ENCODE peak calls at places on chromosomes 12 and 14, in ten cellular contexts. One of them, this sample, is unnamed.

GRCh38 chr12:8709124-8709830 is 11.5 kb downstream of the RIMKLB start:
- ATAC-seq in stimulated activated naive CD8-positive, alpha-beta T cell treated with anti-CD3 and anti-CD28 coated beads, Interleukin-15, amount 100 ng/mL, for 72 hours: no peak
- ATAC-seq in right cardiac atrium: peak; percentile 92
- ATAC-seq in A549: no peak
- ATAC-seq in right lobe of liver: peak; percentile 83
- ATAC-seq in natural killer cell treated with Interleukin-12 subunit alpha and Interleukin-12 subunit beta and Interleukin-15 and Interleukin-18, amount 100 ng/mL, for 72 hours: peak; percentile 41
- ATAC-seq in left ventricle myocardium superior: peak; percentile 81
- ATAC-seq in activated naive CD8-positive, alpha-beta T cell treated with anti-CD3 and anti-CD28 coated beads, Interleukin-2, amount 10 ng/mL, durations not matched to agents 7 days and 5 days: no peak
- ATAC-seq in SK-N-SH treated with all-trans-retinoic acid at 6 μM for 48 hours: peak; percentile 42
- ATAC-seq in psoas muscle: peak; percentile 84
- ATAC-seq in this sample: no peak

GRCh38 chr12:124233041-124233836 is 61.7 kb upstream of the RFLNA start:
- ATAC-seq in stimulated activated naive CD8-positive, alpha-beta T cell treated with anti-CD3 and anti-CD28 coated beads, Interleukin-15, amount 100 ng/mL, for 72 hours: no peak
- ATAC-seq in right cardiac atrium: peak; percentile 90
- ATAC-seq in A549: no peak
- ATAC-seq in right lobe of liver: no peak
- ATAC-seq in natural killer cell treated with Interleukin-12 subunit alpha and Interleukin-12 subunit beta and Interleukin-15 and Interleukin-18, amount 100 ng/mL, for 72 hours: no peak
- ATAC-seq in left ventricle myocardium superior: no peak
- ATAC-seq in activated naive CD8-positive, alpha-beta T cell treated with anti-CD3 and anti-CD28 coated beads, Interleukin-2, amount 10 ng/mL, durations not matched to agents 7 days and 5 days: no peak
- ATAC-seq in SK-N-SH treated with all-trans-retinoic acid at 6 μM for 48 hours: peak; percentile 36
- ATAC-seq in psoas muscle: no peak
- ATAC-seq in this sample: no peak

GRCh38 chr14:93892923-93893549 is 34.1 kb upstream of the FAM181A start:
- ATAC-seq in stimulated activated naive CD8-positive, alpha-beta T cell treated with anti-CD3 and anti-CD28 coated beads, Interleukin-15, amount 100 ng/mL, for 72 hours: peak; percentile 63
- ATAC-seq in right cardiac atrium: peak; percentile 60
- ATAC-seq in A549: peak; percentile 89
- ATAC-seq in right lobe of liver: peak; percentile 86
- ATAC-seq in natural killer cell treated with Interleukin-12 subunit alpha and Interleukin-12 subunit beta and Interleukin-15 and Interleukin-18, amount 100 ng/mL, for 72 hours: no peak
- ATAC-seq in left ventricle myocardium superior: peak; percentile 81
- ATAC-seq in activated naive CD8-positive, alpha-beta T cell treated with anti-CD3 and anti-CD28 coated beads, Interleukin-2, amount 10 ng/mL, durations not matched to agents 7 days and 5 days: peak; percentile 85
- ATAC-seq in SK-N-SH treated with all-trans-retinoic acid at 6 μM for 48 hours: peak; percentile 91
- ATAC-seq in psoas muscle: peak; percentile 83
- ATAC-seq in this sample: peak; percentile 48

GRCh38 chr12:3273409-3273853 is 196.3 kb downstream of the TSPAN9 start:
- ATAC-seq in stimulated activated naive CD8-positive, alpha-beta T cell treated with anti-CD3 and anti-CD28 coated beads, Interleukin-15, amount 100 ng/mL, for 72 hours: no peak
- ATAC-seq in right cardiac atrium: peak; percentile 65
- ATAC-seq in A549: peak; percentile 47
- ATAC-seq in right lobe of liver: peak; percentile 16
- ATAC-seq in natural killer cell treated with Interleukin-12 subunit alpha and Interleukin-12 subunit beta and Interleukin-15 and Interleukin-18, amount 100 ng/mL, for 72 hours: no peak
- ATAC-seq in left ventricle myocardium superior: peak; percentile 56
- ATAC-seq in activated naive CD8-positive, alpha-beta T cell treated with anti-CD3 and anti-CD28 coated beads, Interleukin-2, amount 10 ng/mL, durations not matched to agents 7 days and 5 days: no peak
- ATAC-seq in SK-N-SH treated with all-trans-retinoic acid at 6 μM for 48 hours: no peak
- ATAC-seq in psoas muscle: no peak
- ATAC-seq in this sample: no peak

GRCh38 chr12:130787445-130788410 is 51.3 kb downstream of the STX2 start:
- ATAC-seq in stimulated activated naive CD8-positive, alpha-beta T cell treated with anti-CD3 and anti-CD28 coated beads, Interleukin-15, amount 100 ng/mL, for 72 hours: no peak
- ATAC-seq in right cardiac atrium: peak; percentile 11
- ATAC-seq in A549: peak; percentile 23
- ATAC-seq in right lobe of liver: no peak
- ATAC-seq in natural killer cell treated with Interleukin-12 subunit alpha and Interleukin-12 subunit beta and Interleukin-15 and Interleukin-18, amount 100 ng/mL, for 72 hours: no peak
- ATAC-seq in left ventricle myocardium superior: no peak
- ATAC-seq in activated naive CD8-positive, alpha-beta T cell treated with anti-CD3 and anti-CD28 coated beads, Interleukin-2, amount 10 ng/mL, durations not matched to agents 7 days and 5 days: no peak
- ATAC-seq in SK-N-SH treated with all-trans-retinoic acid at 6 μM for 48 hours: no peak
- ATAC-seq in psoas muscle: no peak
- ATAC-seq in this sample: no peak

GRCh38 chr14:88030079-88030478 is 25.1 kb downstream of the GPR65 start:
- ATAC-seq in stimulated activated naive CD8-positive, alpha-beta T cell treated with anti-CD3 and anti-CD28 coated beads, Interleukin-15, amount 100 ng/mL, for 72 hours: peak; percentile 44
- ATAC-seq in right cardiac atrium: no peak
- ATAC-seq in A549: no peak
- ATAC-seq in right lobe of liver: no peak
- ATAC-seq in natural killer cell treated with Interleukin-12 subunit alpha and Interleukin-12 subunit beta and Interleukin-15 and Interleukin-18, amount 100 ng/mL, for 72 hours: peak; percentile 32
- ATAC-seq in left ventricle myocardium superior: no peak
- ATAC-seq in activated naive CD8-positive, alpha-beta T cell treated with anti-CD3 and anti-CD28 coated beads, Interleukin-2, amount 10 ng/mL, durations not matched to agents 7 days and 5 days: peak; percentile 67
- ATAC-seq in SK-N-SH treated with all-trans-retinoic acid at 6 μM for 48 hours: no peak
- ATAC-seq in psoas muscle: no peak
- ATAC-seq in this sample: peak; percentile 2

GRCh38 chr12:23055004-23055403 is 430.0 kb downstream of the ETNK1 start:
- ATAC-seq in stimulated activated naive CD8-positive, alpha-beta T cell treated with anti-CD3 and anti-CD28 coated beads, Interleukin-15, amount 100 ng/mL, for 72 hours: no peak
- ATAC-seq in right cardiac atrium: peak; percentile 46
- ATAC-seq in A549: peak; percentile 56
- ATAC-seq in right lobe of liver: peak; percentile 85
- ATAC-seq in natural killer cell treated with Interleukin-12 subunit alpha and Interleukin-12 subunit beta and Interleukin-15 and Interleukin-18, amount 100 ng/mL, for 72 hours: no peak
- ATAC-seq in left ventricle myocardium superior: no peak
- ATAC-seq in activated naive CD8-positive, alpha-beta T cell treated with anti-CD3 and anti-CD28 coated beads, Interleukin-2, amount 10 ng/mL, durations not matched to agents 7 days and 5 days: no peak
- ATAC-seq in SK-N-SH treated with all-trans-retinoic acid at 6 μM for 48 hours: no peak
- ATAC-seq in psoas muscle: no peak
- ATAC-seq in this sample: no peak

GRCh38 chr14:70942342-70942706 is 35.1 kb downstream of the PCNX1 start:
- ATAC-seq in stimulated activated naive CD8-positive, alpha-beta T cell treated with anti-CD3 and anti-CD28 coated beads, Interleukin-15, amount 100 ng/mL, for 72 hours: no peak
- ATAC-seq in right cardiac atrium: no peak
- ATAC-seq in A549: no peak
- ATAC-seq in right lobe of liver: no peak
- ATAC-seq in natural killer cell treated with Interleukin-12 subunit alpha and Interleukin-12 subunit beta and Interleukin-15 and Interleukin-18, amount 100 ng/mL, for 72 hours: no peak
- ATAC-seq in left ventricle myocardium superior: no peak
- ATAC-seq in activated naive CD8-positive, alpha-beta T cell treated with anti-CD3 and anti-CD28 coated beads, Interleukin-2, amount 10 ng/mL, durations not matched to agents 7 days and 5 days: no peak
- ATAC-seq in SK-N-SH treated with all-trans-retinoic acid at 6 μM for 48 hours: no peak
- ATAC-seq in psoas muscle: no peak
- ATAC-seq in this sample: peak; percentile 73

GRCh38 chr12:131443019-131444000 is 267.6 kb upstream of the SFSWAP start:
- ATAC-seq in stimulated activated naive CD8-positive, alpha-beta T cell treated with anti-CD3 and anti-CD28 coated beads, Interleukin-15, amount 100 ng/mL, for 72 hours: no peak
- ATAC-seq in right cardiac atrium: peak; percentile 39
- ATAC-seq in A549: no peak
- ATAC-seq in right lobe of liver: no peak
- ATAC-seq in natural killer cell treated with Interleukin-12 subunit alpha and Interleukin-12 subunit beta and Interleukin-15 and Interleukin-18, amount 100 ng/mL, for 72 hours: no peak
- ATAC-seq in left ventricle myocardium superior: no peak
- ATAC-seq in activated naive CD8-positive, alpha-beta T cell treated with anti-CD3 and anti-CD28 coated beads, Interleukin-2, amount 10 ng/mL, durations not matched to agents 7 days and 5 days: no peak
- ATAC-seq in SK-N-SH treated with all-trans-retinoic acid at 6 μM for 48 hours: no peak
- ATAC-seq in psoas muscle: no peak
- ATAC-seq in this sample: no peak

GRCh38 chr12:110733089-110733715 is 9.5 kb downstream of the PPP1CC start:
- ATAC-seq in stimulated activated naive CD8-positive, alpha-beta T cell treated with anti-CD3 and anti-CD28 coated beads, Interleukin-15, amount 100 ng/mL, for 72 hours: no peak
- ATAC-seq in right cardiac atrium: peak; percentile 20
- ATAC-seq in A549: no peak
- ATAC-seq in right lobe of liver: peak; percentile 83
- ATAC-seq in natural killer cell treated with Interleukin-12 subunit alpha and Interleukin-12 subunit beta and Interleukin-15 and Interleukin-18, amount 100 ng/mL, for 72 hours: no peak
- ATAC-seq in left ventricle myocardium superior: peak; percentile 18
- ATAC-seq in activated naive CD8-positive, alpha-beta T cell treated with anti-CD3 and anti-CD28 coated beads, Interleukin-2, amount 10 ng/mL, durations not matched to agents 7 days and 5 days: no peak
- ATAC-seq in SK-N-SH treated with all-trans-retinoic acid at 6 μM for 48 hours: peak; percentile 66
- ATAC-seq in psoas muscle: no peak
- ATAC-seq in this sample: no peak

GRCh38 chr14:103073876-103074698 is 9.9 kb upstream of the LBHD2 start:
- ATAC-seq in stimulated activated naive CD8-positive, alpha-beta T cell treated with anti-CD3 and anti-CD28 coated beads, Interleukin-15, amount 100 ng/mL, for 72 hours: no peak
- ATAC-seq in right cardiac atrium: peak; percentile 40
- ATAC-seq in A549: peak; percentile 5
- ATAC-seq in right lobe of liver: no peak
- ATAC-seq in natural killer cell treated with Interleukin-12 subunit alpha and Interleukin-12 subunit beta and Interleukin-15 and Interleukin-18, amount 100 ng/mL, for 72 hours: no peak
- ATAC-seq in left ventricle myocardium superior: peak; percentile 12
- ATAC-seq in activated naive CD8-positive, alpha-beta T cell treated with anti-CD3 and anti-CD28 coated beads, Interleukin-2, amount 10 ng/mL, durations not matched to agents 7 days and 5 days: no peak
- ATAC-seq in SK-N-SH treated with all-trans-retinoic acid at 6 μM for 48 hours: no peak
- ATAC-seq in psoas muscle: no peak
- ATAC-seq in this sample: no peak

GRCh38 chr12:49909826-49910225 is 6.1 kb upstream of the FAIM2 start:
- ATAC-seq in stimulated activated naive CD8-positive, alpha-beta T cell treated with anti-CD3 and anti-CD28 coated beads, Interleukin-15, amount 100 ng/mL, for 72 hours: no peak
- ATAC-seq in right cardiac atrium: no peak
- ATAC-seq in A549: no peak
- ATAC-seq in right lobe of liver: no peak
- ATAC-seq in natural killer cell treated with Interleukin-12 subunit alpha and Interleukin-12 subunit beta and Interleukin-15 and Interleukin-18, amount 100 ng/mL, for 72 hours: no peak
- ATAC-seq in left ventricle myocardium superior: no peak
- ATAC-seq in activated naive CD8-positive, alpha-beta T cell treated with anti-CD3 and anti-CD28 coated beads, Interleukin-2, amount 10 ng/mL, durations not matched to agents 7 days and 5 days: no peak
- ATAC-seq in SK-N-SH treated with all-trans-retinoic acid at 6 μM for 48 hours: peak; percentile 50
- ATAC-seq in psoas muscle: no peak
- ATAC-seq in this sample: no peak

GRCh38 chr12:122837306-122838265 is 2.3 kb downstream of the HIP1R start:
- ATAC-seq in stimulated activated naive CD8-positive, alpha-beta T cell treated with anti-CD3 and anti-CD28 coated beads, Interleukin-15, amount 100 ng/mL, for 72 hours: no peak
- ATAC-seq in right cardiac atrium: no peak
- ATAC-seq in A549: no peak
- ATAC-seq in right lobe of liver: peak; percentile 27
- ATAC-seq in natural killer cell treated with Interleukin-12 subunit alpha and Interleukin-12 subunit beta and Interleukin-15 and Interleukin-18, amount 100 ng/mL, for 72 hours: no peak
- ATAC-seq in left ventricle myocardium superior: no peak
- ATAC-seq in activated naive CD8-positive, alpha-beta T cell treated with anti-CD3 and anti-CD28 coated beads, Interleukin-2, amount 10 ng/mL, durations not matched to agents 7 days and 5 days: no peak
- ATAC-seq in SK-N-SH treated with all-trans-retinoic acid at 6 μM for 48 hours: no peak
- ATAC-seq in psoas muscle: no peak
- ATAC-seq in this sample: no peak

GRCh38 chr12:95204141-95204866 is 13.0 kb downstream of the FGD6 start:
- ATAC-seq in stimulated activated naive CD8-positive, alpha-beta T cell treated with anti-CD3 and anti-CD28 coated beads, Interleukin-15, amount 100 ng/mL, for 72 hours: no peak
- ATAC-seq in right cardiac atrium: peak; percentile 61
- ATAC-seq in A549: peak; percentile 93
- ATAC-seq in right lobe of liver: peak; percentile 38
- ATAC-seq in natural killer cell treated with Interleukin-12 subunit alpha and Interleukin-12 subunit beta and Interleukin-15 and Interleukin-18, amount 100 ng/mL, for 72 hours: no peak
- ATAC-seq in left ventricle myocardium superior: peak; percentile 64
- ATAC-seq in activated naive CD8-positive, alpha-beta T cell treated with anti-CD3 and anti-CD28 coated beads, Interleukin-2, amount 10 ng/mL, durations not matched to agents 7 days and 5 days: no peak
- ATAC-seq in SK-N-SH treated with all-trans-retinoic acid at 6 μM for 48 hours: peak; percentile 81
- ATAC-seq in psoas muscle: no peak
- ATAC-seq in this sample: peak; percentile 59

GRCh38 chr14:62066304-62066703 is 304.1 kb downstream of the SNAPC1 start:
- ATAC-seq in stimulated activated naive CD8-positive, alpha-beta T cell treated with anti-CD3 and anti-CD28 coated beads, Interleukin-15, amount 100 ng/mL, for 72 hours: no peak
- ATAC-seq in right cardiac atrium: no peak
- ATAC-seq in A549: no peak
- ATAC-seq in right lobe of liver: no peak
- ATAC-seq in natural killer cell treated with Interleukin-12 subunit alpha and Interleukin-12 subunit beta and Interleukin-15 and Interleukin-18, amount 100 ng/mL, for 72 hours: no peak
- ATAC-seq in left ventricle myocardium superior: no peak
- ATAC-seq in activated naive CD8-positive, alpha-beta T cell treated with anti-CD3 and anti-CD28 coated beads, Interleukin-2, amount 10 ng/mL, durations not matched to agents 7 days and 5 days: no peak
- ATAC-seq in SK-N-SH treated with all-trans-retinoic acid at 6 μM for 48 hours: no peak
- ATAC-seq in psoas muscle: no peak
- ATAC-seq in this sample: no peak

GRCh38 chr12:10540776-10541205 is 35.1 kb downstream of the EIF2S3B start:
- ATAC-seq in stimulated activated naive CD8-positive, alpha-beta T cell treated with anti-CD3 and anti-CD28 coated beads, Interleukin-15, amount 100 ng/mL, for 72 hours: peak; percentile 96
- ATAC-seq in right cardiac atrium: no peak
- ATAC-seq in A549: no peak
- ATAC-seq in right lobe of liver: no peak
- ATAC-seq in natural killer cell treated with Interleukin-12 subunit alpha and Interleukin-12 subunit beta and Interleukin-15 and Interleukin-18, amount 100 ng/mL, for 72 hours: peak; percentile 96
- ATAC-seq in left ventricle myocardium superior: no peak
- ATAC-seq in activated naive CD8-positive, alpha-beta T cell treated with anti-CD3 and anti-CD28 coated beads, Interleukin-2, amount 10 ng/mL, durations not matched to agents 7 days and 5 days: peak; percentile 45
- ATAC-seq in SK-N-SH treated with all-trans-retinoic acid at 6 μM for 48 hours: no peak
- ATAC-seq in psoas muscle: no peak
- ATAC-seq in this sample: peak; percentile 94

GRCh38 chr12:21677622-21678277 is 20.1 kb upstream of the LDHB start:
- ATAC-seq in stimulated activated naive CD8-positive, alpha-beta T cell treated with anti-CD3 and anti-CD28 coated beads, Interleukin-15, amount 100 ng/mL, for 72 hours: peak; percentile 38
- ATAC-seq in right cardiac atrium: no peak
- ATAC-seq in A549: no peak
- ATAC-seq in right lobe of liver: no peak
- ATAC-seq in natural killer cell treated with Interleukin-12 subunit alpha and Interleukin-12 subunit beta and Interleukin-15 and Interleukin-18, amount 100 ng/mL, for 72 hours: no peak
- ATAC-seq in left ventricle myocardium superior: no peak
- ATAC-seq in activated naive CD8-positive, alpha-beta T cell treated with anti-CD3 and anti-CD28 coated beads, Interleukin-2, amount 10 ng/mL, durations not matched to agents 7 days and 5 days: no peak
- ATAC-seq in SK-N-SH treated with all-trans-retinoic acid at 6 μM for 48 hours: no peak
- ATAC-seq in psoas muscle: no peak
- ATAC-seq in this sample: peak; percentile 37

GRCh38 chr12:2003676-2004112 is 563 bp downstream of the DCP1B start:
- ATAC-seq in stimulated activated naive CD8-positive, alpha-beta T cell treated with anti-CD3 and anti-CD28 coated beads, Interleukin-15, amount 100 ng/mL, for 72 hours: peak; percentile 21
- ATAC-seq in right cardiac atrium: peak; percentile 53
- ATAC-seq in A549: peak; percentile 64
- ATAC-seq in right lobe of liver: peak; percentile 37
- ATAC-seq in natural killer cell treated with Interleukin-12 subunit alpha and Interleukin-12 subunit beta and Interleukin-15 and Interleukin-18, amount 100 ng/mL, for 72 hours: peak; percentile 52
- ATAC-seq in left ventricle myocardium superior: peak; percentile 44
- ATAC-seq in activated naive CD8-positive, alpha-beta T cell treated with anti-CD3 and anti-CD28 coated beads, Interleukin-2, amount 10 ng/mL, durations not matched to agents 7 days and 5 days: peak; percentile 15
- ATAC-seq in SK-N-SH treated with all-trans-retinoic acid at 6 μM for 48 hours: peak; percentile 65
- ATAC-seq in psoas muscle: peak; percentile 46
- ATAC-seq in this sample: peak; percentile 30

GRCh38 chr12:107557026-107557425 is 128.6 kb upstream of the PWP1 start:
- ATAC-seq in stimulated activated naive CD8-positive, alpha-beta T cell treated with anti-CD3 and anti-CD28 coated beads, Interleukin-15, amount 100 ng/mL, for 72 hours: no peak
- ATAC-seq in right cardiac atrium: no peak
- ATAC-seq in A549: no peak
- ATAC-seq in right lobe of liver: no peak
- ATAC-seq in natural killer cell treated with Interleukin-12 subunit alpha and Interleukin-12 subunit beta and Interleukin-15 and Interleukin-18, amount 100 ng/mL, for 72 hours: no peak
- ATAC-seq in left ventricle myocardium superior: no peak
- ATAC-seq in activated naive CD8-positive, alpha-beta T cell treated with anti-CD3 and anti-CD28 coated beads, Interleukin-2, amount 10 ng/mL, durations not matched to agents 7 days and 5 days: no peak
- ATAC-seq in SK-N-SH treated with all-trans-retinoic acid at 6 μM for 48 hours: no peak
- ATAC-seq in psoas muscle: no peak
- ATAC-seq in this sample: no peak

GRCh38 chr12:11703378-11703777 is 53.9 kb downstream of the ETV6 start:
- ATAC-seq in stimulated activated naive CD8-positive, alpha-beta T cell treated with anti-CD3 and anti-CD28 coated beads, Interleukin-15, amount 100 ng/mL, for 72 hours: peak; percentile 33
- ATAC-seq in right cardiac atrium: no peak
- ATAC-seq in A549: no peak
- ATAC-seq in right lobe of liver: no peak
- ATAC-seq in natural killer cell treated with Interleukin-12 subunit alpha and Interleukin-12 subunit beta and Interleukin-15 and Interleukin-18, amount 100 ng/mL, for 72 hours: no peak
- ATAC-seq in left ventricle myocardium superior: no peak
- ATAC-seq in activated naive CD8-positive, alpha-beta T cell treated with anti-CD3 and anti-CD28 coated beads, Interleukin-2, amount 10 ng/mL, durations not matched to agents 7 days and 5 days: no peak
- ATAC-seq in SK-N-SH treated with all-trans-retinoic acid at 6 μM for 48 hours: no peak
- ATAC-seq in psoas muscle: no peak
- ATAC-seq in this sample: peak; percentile 25

GRCh38 chr12:83641789-83642188 is 955.1 kb downstream of the TMTC2 start:
- ATAC-seq in stimulated activated naive CD8-positive, alpha-beta T cell treated with anti-CD3 and anti-CD28 coated beads, Interleukin-15, amount 100 ng/mL, for 72 hours: no peak
- ATAC-seq in right cardiac atrium: no peak
- ATAC-seq in A549: no peak
- ATAC-seq in right lobe of liver: no peak
- ATAC-seq in natural killer cell treated with Interleukin-12 subunit alpha and Interleukin-12 subunit beta and Interleukin-15 and Interleukin-18, amount 100 ng/mL, for 72 hours: no peak
- ATAC-seq in left ventricle myocardium superior: no peak
- ATAC-seq in activated naive CD8-positive, alpha-beta T cell treated with anti-CD3 and anti-CD28 coated beads, Interleukin-2, amount 10 ng/mL, durations not matched to agents 7 days and 5 days: no peak
- ATAC-seq in SK-N-SH treated with all-trans-retinoic acid at 6 μM for 48 hours: no peak
- ATAC-seq in psoas muscle: no peak
- ATAC-seq in this sample: no peak

GRCh38 chr14:45491914-45492313 is 238.9 kb upstream of the MIS18BP1 start:
- ATAC-seq in stimulated activated naive CD8-positive, alpha-beta T cell treated with anti-CD3 and anti-CD28 coated beads, Interleukin-15, amount 100 ng/mL, for 72 hours: no peak
- ATAC-seq in right cardiac atrium: no peak
- ATAC-seq in A549: no peak
- ATAC-seq in right lobe of liver: peak; percentile 98
- ATAC-seq in natural killer cell treated with Interleukin-12 subunit alpha and Interleukin-12 subunit beta and Interleukin-15 and Interleukin-18, amount 100 ng/mL, for 72 hours: no peak
- ATAC-seq in left ventricle myocardium superior: no peak
- ATAC-seq in activated naive CD8-positive, alpha-beta T cell treated with anti-CD3 and anti-CD28 coated beads, Interleukin-2, amount 10 ng/mL, durations not matched to agents 7 days and 5 days: no peak
- ATAC-seq in SK-N-SH treated with all-trans-retinoic acid at 6 μM for 48 hours: no peak
- ATAC-seq in psoas muscle: no peak
- ATAC-seq in this sample: no peak

GRCh38 chr12:108565976-108566375 is 3.6 kb downstream of the ISCU start:
- ATAC-seq in stimulated activated naive CD8-positive, alpha-beta T cell treated with anti-CD3 and anti-CD28 coated beads, Interleukin-15, amount 100 ng/mL, for 72 hours: peak; percentile 22
- ATAC-seq in right cardiac atrium: no peak
- ATAC-seq in A549: no peak
- ATAC-seq in right lobe of liver: peak; percentile 47
- ATAC-seq in natural killer cell treated with Interleukin-12 subunit alpha and Interleukin-12 subunit beta and Interleukin-15 and Interleukin-18, amount 100 ng/mL, for 72 hours: no peak
- ATAC-seq in left ventricle myocardium superior: peak; percentile 11
- ATAC-seq in activated naive CD8-positive, alpha-beta T cell treated with anti-CD3 and anti-CD28 coated beads, Interleukin-2, amount 10 ng/mL, durations not matched to agents 7 days and 5 days: no peak
- ATAC-seq in SK-N-SH treated with all-trans-retinoic acid at 6 μM for 48 hours: peak; percentile 12
- ATAC-seq in psoas muscle: peak; percentile 60
- ATAC-seq in this sample: peak; percentile 9

GRCh38 chr12:26832817-26833691 is at the start of gene ITPR2:
- ATAC-seq in stimulated activated naive CD8-positive, alpha-beta T cell treated with anti-CD3 and anti-CD28 coated beads, Interleukin-15, amount 100 ng/mL, for 72 hours: peak; percentile 91
- ATAC-seq in right cardiac atrium: peak; percentile 97
- ATAC-seq in A549: peak; percentile 92
- ATAC-seq in right lobe of liver: peak; percentile 90
- ATAC-seq in natural killer cell treated with Interleukin-12 subunit alpha and Interleukin-12 subunit beta and Interleukin-15 and Interleukin-18, amount 100 ng/mL, for 72 hours: peak; percentile 96
- ATAC-seq in left ventricle myocardium superior: peak; percentile 96
- ATAC-seq in activated naive CD8-positive, alpha-beta T cell treated with anti-CD3 and anti-CD28 coated beads, Interleukin-2, amount 10 ng/mL, durations not matched to agents 7 days and 5 days: peak; percentile 85
- ATAC-seq in SK-N-SH treated with all-trans-retinoic acid at 6 μM for 48 hours: peak; percentile 90
- ATAC-seq in psoas muscle: peak; percentile 95
- ATAC-seq in this sample: peak; percentile 92

GRCh38 chr12:1741154-1741949 is 50.5 kb downstream of the ADIPOR2 start:
- ATAC-seq in stimulated activated naive CD8-positive, alpha-beta T cell treated with anti-CD3 and anti-CD28 coated beads, Interleukin-15, amount 100 ng/mL, for 72 hours: no peak
- ATAC-seq in right cardiac atrium: no peak
- ATAC-seq in A549: peak; percentile 39
- ATAC-seq in right lobe of liver: peak; percentile 73
- ATAC-seq in natural killer cell treated with Interleukin-12 subunit alpha and Interleukin-12 subunit beta and Interleukin-15 and Interleukin-18, amount 100 ng/mL, for 72 hours: no peak
- ATAC-seq in left ventricle myocardium superior: no peak
- ATAC-seq in activated naive CD8-positive, alpha-beta T cell treated with anti-CD3 and anti-CD28 coated beads, Interleukin-2, amount 10 ng/mL, durations not matched to agents 7 days and 5 days: no peak
- ATAC-seq in SK-N-SH treated with all-trans-retinoic acid at 6 μM for 48 hours: peak; percentile 37
- ATAC-seq in psoas muscle: no peak
- ATAC-seq in this sample: no peak